ENCODE peak calls at places on chromosomes 16 and 17, in ten cellular contexts. Y is endothelial cell, U is epithelial cell of esophagus, F is mammary epithelial cell, P is progenitor cell of endocrine pancreas, L is testis, M is neural progenitor cell, Q is tibial artery, G is RWPE1, B is PC-9. W is an unnamed sample.

GRCh38 chr16:88466175-88466862 is 13.2 kb downstream of the ZFPM1 start:
- DNase-seq in Y (no peak), U (no peak), F (no peak), P (no peak), L (no peak), M (no peak), Q (no peak), G (no peak), B (no peak), W (no peak)

GRCh38 chr17:71163121-71163812 is 957.6 kb upstream of the SOX9 start:
- DNase-seq in Y (no peak), U (no peak), F (no peak), P (no peak), L (peak), M (no peak), Q (no peak), G (no peak), B (peak), W (no peak)

GRCh38 chr16:861446-861845 is 60.9 kb upstream of the GNG13 start:
- DNase-seq in Y (no peak), U (no peak), F (no peak), P (no peak), L (no peak), M (no peak), Q (no peak), G (no peak), B (no peak), W (no peak)

GRCh38 chr16:84487358-84487757 is 17.1 kb downstream of the MEAK7 start:
- DNase-seq in Y (no peak), U (no peak), F (no peak), P (no peak), L (no peak), M (no peak), Q (no peak), G (no peak), B (no peak), W (no peak)

GRCh38 chr16:4089251-4089810 is 26.9 kb downstream of the ADCY9 start:
- DNase-seq in Y (no peak), U (no peak), F (no peak), P (no peak), L (no peak), M (no peak), Q (no peak), G (no peak), B (no peak), W (no peak)

GRCh38 chr16:38941-39892 is 14.2 kb downstream of the POLR3K start:
- DNase-seq in Y (no peak), U (peak), F (peak), P (no peak), L (no peak), M (no peak), Q (no peak), G (no peak), B (peak), W (no peak)

GRCh38 chr16:73151225-73151624 is 103.3 kb upstream of the ZFHX3 start:
- DNase-seq in Y (no peak), U (no peak), F (no peak), P (no peak), L (no peak), M (peak), Q (no peak), G (no peak), B (no peak), W (peak)

GRCh38 chr16:88690341-88691128 is 4.2 kb upstream of the SNAI3 start:
- DNase-seq in Y (no peak), U (no peak), F (no peak), P (no peak), L (no peak), M (no peak), Q (no peak), G (no peak), B (no peak), W (no peak)

GRCh38 chr17:21288581-21289017 is 4.1 kb downstream of the MAP2K3 start:
- DNase-seq in Y (no peak), U (no peak), F (no peak), P (no peak), L (no peak), M (no peak), Q (no peak), G (no peak), B (no peak), W (no peak)

GRCh38 chr16:53753431-53753830 is 49.5 kb downstream of the FTO start:
- DNase-seq in Y (no peak), U (no peak), F (no peak), P (no peak), L (no peak), M (no peak), Q (no peak), G (no peak), B (no peak), W (no peak)

GRCh38 chr16:50255538-50255937 is 10.8 kb upstream of the ADCY7 start:
- DNase-seq in Y (no peak), U (no peak), F (no peak), P (no peak), L (no peak), M (no peak), Q (no peak), G (no peak), B (no peak), W (no peak)

GRCh38 chr16:72990003-72990521 is 57.9 kb downstream of the ZFHX3 start:
- DNase-seq in Y (no peak), U (peak), F (peak), P (no peak), L (peak), M (peak), Q (peak), G (peak), B (peak), W (no peak)

GRCh38 chr17:68133370-68134045 is 98.0 kb downstream of the KPNA2 start:
- DNase-seq in Y (no peak), U (no peak), F (no peak), P (no peak), L (peak), M (peak), Q (no peak), G (no peak), B (no peak), W (peak)

GRCh38 chr17:18143044-18143936 is 34.7 kb downstream of the MYO15A start:
- DNase-seq in Y (peak), U (peak), F (no peak), P (no peak), L (no peak), M (peak), Q (no peak), G (no peak), B (no peak), W (peak)

GRCh38 chr17:75695141-75695829 is 26.0 kb upstream of the ITGB4 start:
- DNase-seq in Y (no peak), U (peak), F (peak), P (no peak), L (no peak), M (no peak), Q (no peak), G (no peak), B (no peak), W (no peak)

GRCh38 chr16:11609474-11610120 is 22.9 kb upstream of the LITAF start:
- DNase-seq in Y (no peak), U (peak), F (no peak), P (no peak), L (no peak), M (peak), Q (no peak), G (no peak), B (peak), W (no peak)

GRCh38 chr16:57994361-57994760 is 6.1 kb downstream of the ZNF319 start:
- DNase-seq in Y (no peak), U (no peak), F (no peak), P (no peak), L (no peak), M (no peak), Q (no peak), G (no peak), B (no peak), W (no peak)

GRCh38 chr17:28394717-28395116 is 11.3 kb downstream of the SLC46A1 start:
- DNase-seq in Y (no peak), U (peak), F (no peak), P (no peak), L (no peak), M (no peak), Q (no peak), G (no peak), B (no peak), W (no peak)

GRCh38 chr17:16929757-16930520 is 42.0 kb downstream of the TNFRSF13B start:
- DNase-seq in Y (no peak), U (no peak), F (no peak), P (no peak), L (no peak), M (no peak), Q (no peak), G (no peak), B (no peak), W (no peak)

GRCh38 chr16:11716330-11716729 is 26.3 kb downstream of the TXNDC11 start:
- DNase-seq in Y (no peak), U (peak), F (no peak), P (no peak), L (no peak), M (no peak), Q (no peak), G (no peak), B (no peak), W (no peak)

GRCh38 chr17:79051306-79051705 is 23.3 kb upstream of the ENGASE start:
- DNase-seq in Y (no peak), U (no peak), F (no peak), P (no peak), L (no peak), M (no peak), Q (no peak), G (no peak), B (no peak), W (no peak)

DNA sequence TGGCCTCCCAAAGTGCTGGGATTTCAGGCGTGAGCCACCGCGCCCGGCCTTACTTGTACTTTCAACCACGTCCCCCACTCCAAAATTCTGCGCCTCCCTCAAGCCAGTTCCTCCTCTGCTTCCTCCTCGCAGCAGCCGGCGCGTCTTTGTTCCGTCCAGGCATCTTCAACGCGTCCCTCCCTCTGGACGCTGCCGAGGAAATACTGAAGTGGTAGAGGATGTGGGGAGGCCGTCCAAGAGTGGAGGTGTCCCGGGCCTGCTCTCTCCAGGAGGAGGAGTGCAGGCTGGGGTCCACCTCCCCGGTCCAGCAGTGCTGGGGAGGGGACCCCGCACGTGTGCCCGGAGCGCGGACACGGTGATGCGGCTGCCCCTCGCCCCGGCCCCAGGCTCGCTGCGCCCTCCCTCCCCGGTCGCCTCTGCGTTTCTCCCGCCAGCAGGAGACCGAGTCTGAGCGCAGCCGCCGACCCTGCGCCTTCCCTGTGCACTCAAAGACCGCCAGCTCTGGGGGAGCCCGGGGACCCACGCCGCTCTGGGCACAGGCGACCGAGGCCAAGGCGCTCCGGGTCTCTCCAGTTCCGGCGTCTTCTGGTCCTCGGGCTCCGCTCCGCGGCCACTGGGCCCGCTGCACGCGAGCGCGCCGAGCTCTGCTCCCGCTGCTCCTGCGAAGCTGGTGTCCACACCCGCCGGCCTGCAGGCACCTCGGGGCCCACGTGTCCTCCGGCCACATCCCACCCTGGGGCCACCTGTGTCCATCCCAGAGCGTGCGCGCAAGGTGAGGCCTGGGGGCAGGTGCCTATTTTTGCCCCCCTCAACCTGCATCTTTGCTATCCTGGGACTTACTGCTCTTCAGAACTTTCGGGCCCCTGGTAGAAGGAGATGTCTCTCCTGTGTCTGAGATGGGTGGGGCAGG is 31.7 kb downstream of the OSBPL7 start:
- DNase-seq in Y (peak), U (peak), F (peak), P (peak), L (peak), M (peak), Q (no peak), G (peak), B (peak), W (peak)
- TF ChIP-seq CTCF in Y (no peak), U (peak), F (peak), P (peak), L (no peak), M (peak), Q (peak), G (peak), B (peak), W (no peak)

GRCh38 chr16:85761866-85762265 is 11.0 kb upstream of the C16orf74 start:
- DNase-seq in Y (no peak), U (no peak), F (no peak), P (no peak), L (no peak), M (no peak), Q (no peak), G (no peak), B (no peak), W (no peak)

GRCh38 chr16:85762970-85763369 is 12.1 kb upstream of the C16orf74 start:
- DNase-seq in Y (no peak), U (no peak), F (no peak), P (no peak), L (no peak), M (no peak), Q (no peak), G (no peak), B (no peak), W (no peak)

GRCh38 chr16:85757341-85757822 is 6.5 kb upstream of the C16orf74 start:
- DNase-seq in Y (no peak), U (peak), F (peak), P (no peak), L (no peak), M (no peak), Q (no peak), G (no peak), B (no peak), W (no peak)

GRCh38 chr16:85759136-85759535 is 8.2 kb upstream of the C16orf74 start:
- DNase-seq in Y (no peak), U (no peak), F (no peak), P (no peak), L (no peak), M (no peak), Q (no peak), G (no peak), B (no peak), W (no peak)

GRCh38 chr16:85759631-85760419 is 8.9 kb upstream of the C16orf74 start:
- DNase-seq in Y (peak), U (peak), F (peak), P (no peak), L (no peak), M (no peak), Q (no peak), G (no peak), B (peak), W (peak)
- TF ChIP-seq CTCF in Y (peak), U (peak), F (peak), P (peak), L (no peak), M (peak), Q (no peak), G (peak), B (peak), W (peak)

DNA sequence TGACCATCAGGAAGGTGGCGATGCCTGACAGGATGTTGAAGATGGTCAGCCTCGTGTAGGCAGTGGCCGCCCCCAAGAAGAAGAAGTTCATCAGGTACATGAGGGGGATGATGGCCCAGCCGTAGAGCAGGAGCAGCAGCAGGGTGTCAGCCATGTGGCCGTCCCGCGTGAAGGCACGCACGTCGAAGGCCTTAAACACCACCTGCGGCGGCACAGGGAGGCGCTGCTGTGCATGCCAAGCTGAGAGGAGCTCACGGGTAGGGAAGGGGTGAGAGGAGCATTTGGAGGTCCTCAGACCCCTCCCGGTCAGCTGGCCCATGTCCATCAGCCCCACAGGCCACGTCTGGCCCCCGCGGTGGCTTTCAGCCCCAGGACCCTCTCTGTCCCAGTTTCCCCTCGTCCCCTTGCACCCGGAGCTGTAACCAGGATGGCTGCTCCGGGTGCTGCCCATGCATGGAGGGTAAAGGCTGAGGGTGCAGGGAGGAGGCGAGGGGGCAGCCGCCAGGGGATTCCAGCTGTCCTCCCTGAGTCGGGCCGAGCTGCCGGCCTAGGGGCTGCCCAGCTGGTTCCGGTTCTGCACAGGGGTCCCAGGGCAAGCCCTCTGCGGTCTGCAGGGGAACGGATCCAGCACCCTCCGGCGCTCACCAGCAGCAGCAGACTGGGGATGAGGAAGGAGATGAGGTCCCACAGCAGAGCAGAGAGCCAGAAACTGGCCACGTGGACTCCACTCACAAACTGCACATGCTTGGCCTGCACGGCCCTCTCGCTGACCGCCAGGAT is 17.1 kb upstream of the RNPS1 start:
- DNase-seq in Y (no peak), U (no peak), F (no peak), P (no peak), L (no peak), M (no peak), Q (no peak), G (no peak), B (no peak), W (no peak)
- TF ChIP-seq CTCF in Y (no peak), U (no peak), F (no peak), P (no peak), L (no peak), M (no peak), Q (no peak), G (no peak), B (no peak), W (no peak)

DNA sequence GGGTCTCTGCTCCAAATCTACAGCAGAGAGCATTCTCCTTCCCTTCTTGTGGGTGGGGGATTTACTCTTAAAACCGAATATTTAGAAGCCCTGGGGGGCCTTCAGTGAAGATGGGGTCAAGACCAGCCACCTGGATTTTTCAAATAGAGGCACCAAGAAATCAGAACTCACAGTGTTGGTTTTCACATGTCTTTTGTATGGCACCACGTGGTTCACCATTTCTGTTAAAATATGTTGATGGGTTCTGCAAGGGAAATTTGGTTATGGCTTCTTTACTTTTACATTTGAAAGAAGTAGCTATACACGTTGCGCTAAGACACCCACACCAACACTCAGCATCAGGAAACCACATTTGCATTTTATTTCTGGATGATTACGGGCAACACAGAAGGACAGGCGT is 17.7 kb downstream of the MAF start:
- DNase-seq in Y (no peak), U (no peak), F (no peak), P (no peak), L (no peak), M (no peak), Q (no peak), G (no peak), B (no peak), W (no peak)
- TF ChIP-seq CTCF in Y (no peak), U (no peak), F (no peak), P (no peak), L (no peak), M (no peak), Q (no peak), G (no peak), B (no peak), W (no peak)

GRCh38 chr16:22621571-22622148 is 111.0 kb downstream of the NPIPB5 start:
- DNase-seq in Y (no peak), U (no peak), F (no peak), P (no peak), L (no peak), M (no peak), Q (no peak), G (no peak), B (no peak), W (no peak)
- TF ChIP-seq CTCF in Y (no peak), U (no peak), F (no peak), P (no peak), L (no peak), M (no peak), Q (no peak), G (no peak), B (no peak), W (no peak)

GRCh38 chr17:1362065-1362848 is 37.8 kb downstream of the YWHAE start:
- DNase-seq in Y (no peak), U (no peak), F (no peak), P (no peak), L (peak), M (no peak), Q (no peak), G (no peak), B (no peak), W (no peak)
- TF ChIP-seq CTCF in Y (no peak), U (no peak), F (no peak), P (no peak), L (no peak), M (no peak), Q (no peak), G (no peak), B (no peak), W (no peak)

GRCh38 chr16:51389881-51390280 is 238.8 kb upstream of the SALL1 start:
- DNase-seq in Y (no peak), U (no peak), F (no peak), P (no peak), L (no peak), M (peak), Q (no peak), G (no peak), B (no peak), W (no peak)
- TF ChIP-seq CTCF in Y (no peak), U (no peak), F (no peak), P (no peak), L (no peak), M (no peak), Q (no peak), G (no peak), B (no peak), W (no peak)

GRCh38 chr17:82250868-82251500 is 22.1 kb downstream of the SLC16A3 start:
- DNase-seq in Y (no peak), U (no peak), F (no peak), P (no peak), L (no peak), M (no peak), Q (no peak), G (no peak), B (no peak), W (no peak)

GRCh38 chr17:82247856-82248671 is 19.2 kb downstream of the SLC16A3 start:
- DNase-seq in Y (no peak), U (no peak), F (no peak), P (no peak), L (no peak), M (no peak), Q (no peak), G (no peak), B (no peak), W (no peak)

GRCh38 chr17:82249896-82250581 is 21.2 kb downstream of the SLC16A3 start:
- DNase-seq in Y (no peak), U (no peak), F (no peak), P (no peak), L (no peak), M (no peak), Q (no peak), G (no peak), B (no peak), W (no peak)

GRCh38 chr17:82247175-82247823 is 18.5 kb downstream of the SLC16A3 start:
- DNase-seq in Y (no peak), U (no peak), F (no peak), P (no peak), L (no peak), M (no peak), Q (no peak), G (no peak), B (no peak), W (no peak)

DNA sequence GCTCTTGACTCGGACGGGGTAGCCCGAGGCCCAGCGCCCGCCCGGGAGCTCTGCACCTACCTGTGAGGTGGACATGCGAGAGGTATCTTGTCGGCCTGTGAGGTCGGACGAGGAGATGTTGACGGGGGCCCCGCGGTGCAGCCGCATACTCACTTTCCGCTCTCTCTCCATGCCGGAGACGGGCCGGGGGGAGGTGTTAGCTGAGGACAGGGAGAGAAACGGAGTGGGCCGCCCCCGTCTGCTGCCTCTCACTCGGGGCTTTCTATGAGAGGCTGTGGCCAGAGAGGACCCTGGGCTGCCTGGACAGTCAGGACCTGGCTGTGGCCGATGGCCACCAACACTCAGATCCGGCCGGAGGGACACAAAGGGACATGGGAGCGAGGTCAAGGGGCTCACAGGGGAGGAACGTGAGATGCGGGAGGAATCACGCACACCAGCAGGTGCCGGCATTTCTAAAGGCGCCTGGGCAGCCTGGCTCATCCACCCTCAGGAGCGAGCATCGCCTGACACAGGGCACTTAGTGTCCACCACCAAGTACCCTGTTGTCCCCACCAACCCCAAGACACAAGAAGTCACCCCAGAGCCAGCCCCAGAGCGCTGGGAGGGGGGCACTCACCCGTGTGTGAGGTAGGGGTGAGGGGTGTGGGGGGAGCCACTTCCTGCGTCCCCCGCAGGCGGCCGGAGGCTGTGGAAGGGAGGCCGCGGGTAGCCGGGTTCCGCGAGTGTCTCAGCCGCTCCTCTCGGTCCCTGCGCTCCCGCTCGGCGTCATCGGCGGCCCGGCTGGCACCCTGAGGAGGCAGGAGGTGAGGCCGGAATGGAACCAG is 20.2 kb downstream of the SLC16A3 start:
- DNase-seq in Y (no peak), U (no peak), F (no peak), P (no peak), L (no peak), M (no peak), Q (no peak), G (no peak), B (no peak), W (no peak)
- TF ChIP-seq CTCF in Y (no peak), U (no peak), F (no peak), P (no peak), L (no peak), M (no peak), Q (no peak), G (no peak), B (no peak), W (no peak)

W was measured in WTC11.